ENCODE peak calls at places on chromosome 17, in four cellular contexts. One of them, this sample, is unnamed.

GRCh38 chr17:7336240-7337175 is at the start of gene ACAP1:
- DNase-seq in psoas muscle: no peak
- DNase-seq in RWPE1: no peak
- DNase-seq in transverse colon: peak; percentile 81
- DNase-seq in this sample: peak; percentile 13

GRCh38 chr17:7745748-7746470 is 28.4 kb downstream of the DNAH2 start:
- DNase-seq in psoas muscle: no peak
- DNase-seq in RWPE1: peak; percentile 79
- DNase-seq in transverse colon: no peak
- DNase-seq in this sample: peak; percentile 30

GRCh38 chr17:39845052-39845976 is 18.8 kb downstream of the IKZF3 start:
- DNase-seq in psoas muscle: no peak
- DNase-seq in RWPE1: no peak
- DNase-seq in transverse colon: no peak
- DNase-seq in this sample: no peak

GRCh38 chr17:59839646-59840328 is 53.0 kb downstream of the TUBD1 start:
- DNase-seq in psoas muscle: no peak
- DNase-seq in RWPE1: no peak
- DNase-seq in transverse colon: no peak
- DNase-seq in this sample: no peak

GRCh38 chr17:57868775-57869598 is 19.1 kb upstream of the MRPS23 start:
- DNase-seq in psoas muscle: peak; percentile 1
- DNase-seq in RWPE1: no peak
- DNase-seq in transverse colon: no peak
- DNase-seq in this sample: no peak

GRCh38 chr17:83068641-83069570 is 10.5 kb upstream of the METRNL start:
- DNase-seq in psoas muscle: peak; percentile 54
- DNase-seq in RWPE1: no peak
- DNase-seq in transverse colon: no peak
- DNase-seq in this sample: no peak

GRCh38 chr17:50221500-50222480 is 20.4 kb upstream of the COL1A1 start:
- DNase-seq in psoas muscle: peak; percentile 83
- DNase-seq in RWPE1: peak; percentile 84
- DNase-seq in transverse colon: no peak
- DNase-seq in this sample: no peak

GRCh38 chr17:6505425-6506142 is 50.8 kb downstream of the PITPNM3 start:
- DNase-seq in psoas muscle: no peak
- DNase-seq in RWPE1: peak; percentile 16
- DNase-seq in transverse colon: no peak
- DNase-seq in this sample: no peak

GRCh38 chr17:61326330-61326729 is 73.3 kb upstream of the TBX2 start:
- DNase-seq in psoas muscle: no peak
- DNase-seq in RWPE1: no peak
- DNase-seq in transverse colon: no peak
- DNase-seq in this sample: no peak

GRCh38 chr17:79186406-79186805 is 111.8 kb downstream of the ENGASE start:
- DNase-seq in psoas muscle: no peak
- DNase-seq in RWPE1: no peak
- DNase-seq in transverse colon: no peak
- DNase-seq in this sample: no peak

GRCh38 chr17:79187186-79187585 is 112.6 kb downstream of the ENGASE start:
- DNase-seq in psoas muscle: no peak
- DNase-seq in RWPE1: no peak
- DNase-seq in transverse colon: no peak
- DNase-seq in this sample: no peak

GRCh38 chr17:79188679-79189078 is 114.1 kb downstream of the ENGASE start:
- DNase-seq in psoas muscle: no peak
- DNase-seq in RWPE1: no peak
- DNase-seq in transverse colon: no peak
- DNase-seq in this sample: no peak

GRCh38 chr17:79189264-79189663 is 114.6 kb downstream of the ENGASE start:
- DNase-seq in psoas muscle: no peak
- DNase-seq in RWPE1: no peak
- DNase-seq in transverse colon: no peak
- DNase-seq in this sample: no peak

GRCh38 chr17:79188048-79188447 is 113.4 kb downstream of the ENGASE start:
- DNase-seq in psoas muscle: no peak
- DNase-seq in RWPE1: peak; percentile 71
- DNase-seq in transverse colon: no peak
- DNase-seq in this sample: peak; percentile 72
- TF ChIP-seq CTCF in psoas muscle: peak; percentile 65
- TF ChIP-seq CTCF in RWPE1: peak; percentile 73
- TF ChIP-seq CTCF in transverse colon: no peak
- TF ChIP-seq CTCF in this sample: peak; percentile 73

GRCh38 chr17:64001091-64001579 is 3.0 kb downstream of the PRR29 start:
- DNase-seq in psoas muscle: no peak
- DNase-seq in RWPE1: no peak
- DNase-seq in transverse colon: no peak
- DNase-seq in this sample: no peak

GRCh38 chr17:64001763-64002529 is 3.8 kb downstream of the PRR29 start:
- DNase-seq in psoas muscle: peak; percentile 77
- DNase-seq in RWPE1: no peak
- DNase-seq in transverse colon: no peak
- DNase-seq in this sample: no peak

GRCh38 chr17:63998721-63999679 is 849 bp downstream of the PRR29 start:
- DNase-seq in psoas muscle: no peak
- DNase-seq in RWPE1: no peak
- DNase-seq in transverse colon: no peak
- DNase-seq in this sample: no peak

GRCh38 chr17:63998050-63998720 is at the start of gene PRR29:
- DNase-seq in psoas muscle: peak; percentile 85
- DNase-seq in RWPE1: peak; percentile 64
- DNase-seq in transverse colon: peak; percentile 63
- DNase-seq in this sample: peak; percentile 92

DNA sequence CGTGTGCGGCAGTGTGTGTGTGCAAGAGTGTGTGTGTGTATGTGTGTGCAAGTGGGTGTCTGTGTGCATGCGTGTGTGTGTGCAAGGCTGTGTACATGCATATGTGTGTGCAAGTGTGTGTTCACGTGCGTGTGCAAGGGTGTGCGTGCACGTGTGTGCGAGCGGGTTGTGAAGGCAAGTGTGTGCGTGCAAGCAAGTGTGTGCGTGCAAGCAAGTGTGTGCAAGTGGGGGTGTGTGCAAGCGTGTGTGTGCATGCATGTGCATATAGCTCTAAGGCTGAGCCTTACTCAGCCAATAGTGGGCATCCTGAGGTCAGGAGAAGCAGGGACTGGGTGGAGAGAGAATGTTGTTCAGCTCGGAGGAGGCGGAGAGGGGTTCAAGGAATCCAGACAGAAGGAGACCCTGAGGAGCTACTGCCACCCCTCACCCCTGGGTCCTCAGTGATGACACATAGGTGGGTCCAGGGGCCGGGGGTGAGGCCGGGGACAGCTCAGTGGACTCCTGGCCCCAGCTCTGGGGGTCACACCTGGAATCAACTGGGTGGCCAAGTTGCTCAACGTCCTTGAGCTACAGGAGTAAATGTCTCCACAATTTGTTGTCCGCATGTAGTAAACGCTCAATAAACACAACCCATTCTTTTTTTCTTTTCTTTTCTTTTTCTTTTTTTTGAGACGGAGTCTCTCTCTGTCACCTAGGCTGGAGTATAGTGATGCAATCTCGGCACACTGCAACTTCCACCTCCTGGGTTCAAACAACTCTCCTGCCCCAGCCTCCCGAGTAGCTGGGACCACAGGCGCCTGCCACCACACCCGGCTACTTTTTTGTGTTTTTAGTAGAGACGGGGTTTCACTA is 1.8 kb downstream of the PRR29 start:
- DNase-seq in psoas muscle: no peak
- DNase-seq in RWPE1: no peak
- DNase-seq in transverse colon: no peak
- DNase-seq in this sample: no peak
- TF ChIP-seq CTCF in psoas muscle: no peak
- TF ChIP-seq CTCF in RWPE1: no peak
- TF ChIP-seq CTCF in transverse colon: no peak
- TF ChIP-seq CTCF in this sample: no peak

GRCh38 chr17:74452027-74452840 is 14.2 kb upstream of the CD300A start:
- DNase-seq in psoas muscle: no peak
- DNase-seq in RWPE1: no peak
- DNase-seq in transverse colon: no peak
- DNase-seq in this sample: no peak

GRCh38 chr17:74453665-74454196 is 12.7 kb upstream of the CD300A start:
- DNase-seq in psoas muscle: no peak
- DNase-seq in RWPE1: peak; percentile 94
- DNase-seq in transverse colon: no peak
- DNase-seq in this sample: peak; percentile 87

GRCh38 chr17:74452841-74453661 is 13.4 kb upstream of the CD300A start:
- DNase-seq in psoas muscle: no peak
- DNase-seq in RWPE1: no peak
- DNase-seq in transverse colon: no peak
- DNase-seq in this sample: no peak

GRCh38 chr17:74455025-74455585 is 11.3 kb upstream of the CD300A start:
- DNase-seq in psoas muscle: no peak
- DNase-seq in RWPE1: no peak
- DNase-seq in transverse colon: peak; percentile 57
- DNase-seq in this sample: no peak

DNA sequence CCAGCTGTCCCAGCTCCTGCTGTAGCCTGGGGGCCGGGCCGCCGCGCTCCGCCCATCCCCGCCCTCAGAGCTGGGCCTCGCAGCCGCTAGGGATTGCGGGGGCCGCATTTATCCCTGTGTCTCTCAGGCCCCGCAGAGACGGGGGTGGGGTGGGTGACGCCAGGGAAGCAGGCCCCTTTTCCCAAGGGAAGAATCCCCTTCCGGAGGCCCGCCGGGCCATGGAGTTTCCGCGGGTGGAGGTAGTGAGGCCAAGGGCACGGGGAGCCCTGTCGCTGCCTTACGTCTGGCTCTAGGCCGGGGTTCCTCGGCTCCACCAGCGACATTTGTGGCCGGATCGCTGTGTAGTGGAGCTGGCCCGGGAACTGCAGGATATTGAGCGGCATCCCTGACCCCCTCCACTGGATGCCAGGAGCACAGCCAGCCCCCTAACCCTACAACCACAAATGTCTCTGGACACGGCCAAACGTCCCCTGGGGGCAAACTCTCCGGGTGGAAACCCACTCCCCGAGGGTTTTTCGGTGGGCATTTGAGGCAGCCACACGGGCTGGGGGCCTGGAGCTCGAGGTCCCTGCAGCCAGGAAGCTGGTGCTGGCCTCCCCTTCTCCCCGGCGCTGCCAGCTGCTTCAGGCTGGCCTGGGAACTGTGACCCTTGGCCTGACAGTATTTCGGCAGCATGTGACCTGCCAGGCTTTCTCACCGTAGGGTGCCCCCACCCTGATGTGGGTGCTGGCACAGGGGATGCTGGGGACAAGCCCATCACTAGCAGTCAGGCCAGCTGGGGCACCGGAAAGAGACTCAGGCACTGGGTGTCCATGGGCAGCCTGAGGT is 12.0 kb upstream of the CD300A start:
- DNase-seq in psoas muscle: peak; percentile 96
- DNase-seq in RWPE1: no peak
- DNase-seq in transverse colon: peak; percentile 94
- DNase-seq in this sample: no peak
- TF ChIP-seq CTCF in psoas muscle: no peak
- TF ChIP-seq CTCF in RWPE1: no peak
- TF ChIP-seq CTCF in transverse colon: no peak
- TF ChIP-seq CTCF in this sample: peak; percentile 9

DNA sequence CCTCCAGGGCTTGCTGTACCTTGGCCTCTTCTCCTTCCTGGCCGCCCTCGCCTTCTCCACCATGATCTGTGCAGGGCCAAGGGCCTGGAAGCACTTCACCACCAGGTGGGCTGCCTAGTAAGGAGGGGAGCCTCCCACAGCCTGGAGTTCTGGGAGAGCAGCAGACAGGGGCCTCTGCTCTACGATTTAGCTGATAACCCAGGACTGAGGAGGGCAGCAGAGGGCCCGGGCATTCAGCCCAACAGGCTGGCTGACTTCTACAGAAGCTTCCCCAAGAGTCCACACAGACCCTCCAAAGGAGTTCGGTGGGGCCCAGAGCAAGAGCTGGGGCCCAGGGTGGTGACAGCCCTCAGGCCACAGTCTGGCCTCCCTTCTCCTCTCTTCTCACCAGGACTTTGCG is 21.8 kb upstream of the DNAI2 start:
- DNase-seq in psoas muscle: no peak
- DNase-seq in RWPE1: no peak
- DNase-seq in transverse colon: no peak
- DNase-seq in this sample: no peak
- TF ChIP-seq CTCF in psoas muscle: no peak
- TF ChIP-seq CTCF in RWPE1: no peak
- TF ChIP-seq CTCF in transverse colon: no peak
- TF ChIP-seq CTCF in this sample: no peak

GRCh38 chr17:63832014-63832413 is 4.6 kb upstream of the FTSJ3 start:
- DNase-seq in psoas muscle: no peak
- DNase-seq in RWPE1: no peak
- DNase-seq in transverse colon: no peak
- DNase-seq in this sample: no peak

GRCh38 chr17:63833026-63833740 is 5.7 kb upstream of the FTSJ3 start:
- DNase-seq in psoas muscle: no peak
- DNase-seq in RWPE1: no peak
- DNase-seq in transverse colon: no peak
- DNase-seq in this sample: no peak

GRCh38 chr17:63833741-63834373 is 6.4 kb upstream of the FTSJ3 start:
- DNase-seq in psoas muscle: no peak
- DNase-seq in RWPE1: no peak
- DNase-seq in transverse colon: no peak
- DNase-seq in this sample: no peak

GRCh38 chr17:63831505-63831904 is 4.0 kb upstream of the FTSJ3 start:
- DNase-seq in psoas muscle: no peak
- DNase-seq in RWPE1: no peak
- DNase-seq in transverse colon: no peak
- DNase-seq in this sample: no peak

GRCh38 chr17:63832455-63832854 is 5.0 kb upstream of the FTSJ3 start:
- DNase-seq in psoas muscle: no peak
- DNase-seq in RWPE1: no peak
- DNase-seq in transverse colon: no peak
- DNase-seq in this sample: no peak
- TF ChIP-seq CTCF in psoas muscle: no peak
- TF ChIP-seq CTCF in RWPE1: no peak
- TF ChIP-seq CTCF in transverse colon: no peak
- TF ChIP-seq CTCF in this sample: peak; percentile 19

GRCh38 chr17:65355246-65355645 is 206.2 kb downstream of the AXIN2 start:
- DNase-seq in psoas muscle: no peak
- DNase-seq in RWPE1: no peak
- DNase-seq in transverse colon: no peak
- DNase-seq in this sample: no peak

GRCh38 chr17:65359016-65359415 is 202.4 kb downstream of the AXIN2 start:
- DNase-seq in psoas muscle: no peak
- DNase-seq in RWPE1: peak; percentile 67
- DNase-seq in transverse colon: no peak
- DNase-seq in this sample: no peak

GRCh38 chr17:65360961-65361552 is 200.4 kb downstream of the AXIN2 start:
- DNase-seq in psoas muscle: no peak
- DNase-seq in RWPE1: no peak
- DNase-seq in transverse colon: peak; percentile 37
- DNase-seq in this sample: no peak

GRCh38 chr17:65356524-65356923 is 204.9 kb downstream of the AXIN2 start:
- DNase-seq in psoas muscle: no peak
- DNase-seq in RWPE1: no peak
- DNase-seq in transverse colon: no peak
- DNase-seq in this sample: no peak
- TF ChIP-seq CTCF in psoas muscle: no peak
- TF ChIP-seq CTCF in RWPE1: no peak
- TF ChIP-seq CTCF in transverse colon: no peak
- TF ChIP-seq CTCF in this sample: no peak